ENCODE peak calls at places on chromosomes 16 and 17, in ten cellular contexts. F, Q, J, D, A, T, C, P, W and N are unnamed samples.
A peak's percentile ranks its signal among the peaks of the same experiment; 100 is the strongest.

GRCh38 chr16:89645122-89645521 is 12.4 kb downstream of the CHMP1A start:
- DNase-seq in F (no peak), Q (no peak), J (no peak), D (no peak), A (no peak), T (no peak), C (no peak), P (no peak), W (no peak), N (no peak)

GRCh38 chr17:205817-206216 is 24.4 kb upstream of the DOC2B start:
- DNase-seq in F (no peak), Q (no peak), J (no peak), D (no peak), A (no peak), T (no peak), C (no peak), P (no peak), W (no peak), N (no peak)

GRCh38 chr17:3944485-3945388 is 19.5 kb downstream of the ATP2A3 start:
- DNase-seq in F (peak; percentile 37), Q (peak; percentile 98), J (no peak), D (peak; percentile 80), A (peak; percentile 51), T (no peak), C (peak; percentile 68), P (peak; percentile 100), W (no peak), N (no peak)

GRCh38 chr16:85888405-85889331 is 10.3 kb upstream of the IRF8 start:
- DNase-seq in F (no peak), Q (no peak), J (peak; percentile 11), D (peak; percentile 90), A (peak; percentile 68), T (no peak), C (no peak), P (no peak), W (peak; percentile 54), N (peak; percentile 71)

GRCh38 chr17:11705111-11705510 is 106.8 kb downstream of the DNAH9 start:
- DNase-seq in F (peak; percentile 51), Q (no peak), J (no peak), D (no peak), A (no peak), T (no peak), C (no peak), P (no peak), W (no peak), N (peak; percentile 74)

GRCh38 chr17:79459003-79459655 is 151.7 kb downstream of the RBFOX3 start:
- DNase-seq in F (no peak), Q (no peak), J (peak; percentile 18), D (no peak), A (no peak), T (no peak), C (no peak), P (no peak), W (no peak), N (no peak)

GRCh38 chr17:82350182-82351030 is 8.6 kb upstream of the TEX19 start:
- DNase-seq in F (peak; percentile 58), Q (no peak), J (no peak), D (peak; percentile 40), A (no peak), T (no peak), C (no peak), P (peak; percentile 58), W (no peak), N (no peak)

GRCh38 chr16:21336231-21336630 is 58.1 kb upstream of the CRYM start:
- DNase-seq in F (no peak), Q (no peak), J (no peak), D (peak; percentile 34), A (no peak), T (no peak), C (no peak), P (no peak), W (peak; percentile 8), N (no peak)

GRCh38 chr17:45387739-45388138 is 44.9 kb downstream of the ARHGAP27 start:
- DNase-seq in F (no peak), Q (no peak), J (no peak), D (no peak), A (no peak), T (no peak), C (no peak), P (no peak), W (no peak), N (no peak)

GRCh38 chr16:17591655-17592405 is 121.1 kb upstream of the XYLT1 start:
- DNase-seq in F (no peak), Q (no peak), J (no peak), D (no peak), A (no peak), T (no peak), C (no peak), P (no peak), W (no peak), N (no peak)

GRCh38 chr17:64148017-64148631 is 18.2 kb upstream of the ERN1 start:
- DNase-seq in F (no peak), Q (no peak), J (peak; percentile 24), D (peak; percentile 71), A (no peak), T (no peak), C (no peak), P (peak; percentile 49), W (no peak), N (no peak)

GRCh38 chr16:26709175-26709574 is 357.6 kb upstream of the C16orf82 start:
- DNase-seq in F (no peak), Q (no peak), J (no peak), D (no peak), A (no peak), T (no peak), C (no peak), P (peak; percentile 69), W (no peak), N (no peak)

GRCh38 chr17:58338907-58339774 is 10.5 kb upstream of the TSPOAP1 start:
- DNase-seq in F (peak; percentile 72), Q (no peak), J (no peak), D (peak; percentile 86), A (no peak), T (no peak), C (no peak), P (peak; percentile 83), W (no peak), N (no peak)

GRCh38 chr17:76623271-76624146 is 20.0 kb downstream of the ST6GALNAC1 start:
- DNase-seq in F (peak; percentile 81), Q (peak; percentile 86), J (peak; percentile 62), D (peak; percentile 78), A (peak; percentile 79), T (peak; percentile 76), C (peak; percentile 56), P (peak; percentile 92), W (no peak), N (peak; percentile 52)

GRCh38 chr16:56603589-56603988 is 4.8 kb upstream of the MT2A start:
- DNase-seq in F (peak; percentile 54), Q (peak; percentile 47), J (peak; percentile 41), D (peak; percentile 74), A (no peak), T (no peak), C (no peak), P (peak; percentile 62), W (no peak), N (no peak)

GRCh38 chr16:12062343-12063003 is 85.9 kb downstream of the SNX29 start:
- DNase-seq in F (peak; percentile 65), Q (no peak), J (no peak), D (peak; percentile 81), A (no peak), T (no peak), C (no peak), P (no peak), W (peak; percentile 94), N (peak; percentile 57)

GRCh38 chr16:27759301-27759871 is 209.4 kb downstream of the KATNIP start:
- DNase-seq in F (no peak), Q (no peak), J (no peak), D (peak; percentile 85), A (no peak), T (no peak), C (no peak), P (no peak), W (no peak), N (no peak)

GRCh38 chr16:8631373-8631772 is 9.9 kb downstream of the METTL22 start:
- DNase-seq in F (no peak), Q (no peak), J (no peak), D (no peak), A (no peak), T (no peak), C (no peak), P (no peak), W (no peak), N (no peak)

GRCh38 chr16:53232826-53233529 is 178.2 kb downstream of the CHD9 start:
- DNase-seq in F (no peak), Q (no peak), J (no peak), D (no peak), A (no peak), T (no peak), C (no peak), P (no peak), W (no peak), N (no peak)

GRCh38 chr16:17155480-17155879 is 315.3 kb downstream of the XYLT1 start:
- DNase-seq in F (no peak), Q (no peak), J (no peak), D (no peak), A (no peak), T (no peak), C (no peak), P (no peak), W (no peak), N (no peak)

GRCh38 chr16:22782299-22782698 is 31.7 kb upstream of the HS3ST2 start:
- DNase-seq in F (no peak), Q (no peak), J (no peak), D (no peak), A (no peak), T (no peak), C (no peak), P (no peak), W (no peak), N (no peak)

GRCh38 chr16:57611184-57611583 is 17.2 kb upstream of the ADGRG1 start:
- DNase-seq in F (no peak), Q (no peak), J (no peak), D (peak; percentile 78), A (no peak), T (no peak), C (no peak), P (no peak), W (no peak), N (no peak)

GRCh38 chr17:3818786-3819185 is 17.8 kb upstream of the ITGAE start:
- DNase-seq in F (no peak), Q (no peak), J (no peak), D (no peak), A (no peak), T (no peak), C (no peak), P (no peak), W (no peak), N (no peak)

GRCh38 chr16:50704245-50704644 is 10.8 kb downstream of the NOD2 start:
- DNase-seq in F (no peak), Q (no peak), J (no peak), D (no peak), A (no peak), T (no peak), C (no peak), P (no peak), W (no peak), N (no peak)

GRCh38 chr17:57682667-57683066 is 62.4 kb downstream of the CCDC182 start:
- DNase-seq in F (no peak), Q (no peak), J (no peak), D (no peak), A (no peak), T (no peak), C (no peak), P (no peak), W (no peak), N (no peak)

GRCh38 chr17:8056232-8056975 is 17.5 kb downstream of the ALOX15B start:
- DNase-seq in F (peak; percentile 57), Q (no peak), J (no peak), D (peak; percentile 84), A (peak; percentile 50), T (no peak), C (no peak), P (no peak), W (no peak), N (no peak)

GRCh38 chr17:17120294-17120693 is 78.0 kb downstream of the MPRIP start:
- DNase-seq in F (no peak), Q (no peak), J (no peak), D (no peak), A (no peak), T (no peak), C (no peak), P (no peak), W (no peak), N (no peak)

GRCh38 chr17:16926591-16927451 is 45.1 kb downstream of the TNFRSF13B start:
- DNase-seq in F (peak; percentile 3), Q (no peak), J (no peak), D (peak; percentile 26), A (no peak), T (peak; percentile 48), C (no peak), P (peak; percentile 27), W (no peak), N (no peak)